ENCODE peak calls at places on chromosomes 16 and 17, in five cellular contexts. V, X, U, F and K are unnamed samples.

GRCh38 chr16:85391175-85391707 is 221.9 kb upstream of the GSE1 start:
- DNase-seq in V (no peak), X (no peak), U (no peak), F (no peak), K (no peak)

GRCh38 chr16:11391576-11391975 is 46.3 kb downstream of the RMI2 start:
- DNase-seq in V (no peak), X (no peak), U (no peak), F (no peak), K (peak)

GRCh38 chr16:19417640-19418039 is at the start of gene TMC5:
- DNase-seq in V (no peak), X (no peak), U (no peak), F (no peak), K (no peak)

GRCh38 chr17:75910699-75911098 is 6.0 kb upstream of the MRPL38 start:
- DNase-seq in V (no peak), X (no peak), U (no peak), F (no peak), K (no peak)

GRCh38 chr17:81097943-81098308 is 63.0 kb downstream of the BAIAP2 start:
- DNase-seq in V (no peak), X (peak), U (peak), F (no peak), K (peak)

GRCh38 chr17:67244621-67245072 is 349 bp downstream of the HELZ start:
- DNase-seq in V (no peak), X (no peak), U (no peak), F (peak), K (peak)

GRCh38 chr17:44607836-44608690 is 48.2 kb upstream of the MEIOC start:
- DNase-seq in V (no peak), X (peak), U (peak), F (no peak), K (no peak)

GRCh38 chr17:16407911-16408588 is 7.3 kb upstream of the TRPV2 start:
- DNase-seq in V (peak), X (peak), U (peak), F (no peak), K (peak)

GRCh38 chr17:8846768-8847211 is 20.7 kb downstream of the PIK3R6 start:
- DNase-seq in V (no peak), X (peak), U (peak), F (no peak), K (peak)

GRCh38 chr17:38660097-38661026 is 14.4 kb downstream of the EPOP start:
- DNase-seq in V (no peak), X (no peak), U (peak), F (no peak), K (no peak)

GRCh38 chr17:47265983-47266541 is 12.4 kb downstream of the ITGB3 start:
- DNase-seq in V (no peak), X (peak), U (peak), F (no peak), K (peak)

GRCh38 chr17:36470499-36470898 is 16.0 kb upstream of the ZNHIT3 start:
- DNase-seq in V (no peak), X (no peak), U (no peak), F (no peak), K (no peak)

GRCh38 chr17:51044964-51045363 is 75.7 kb downstream of the SPAG9 start:
- DNase-seq in V (peak), X (peak), U (no peak), F (no peak), K (no peak)

GRCh38 chr17:65366102-65366844 is 195.2 kb downstream of the AXIN2 start:
- DNase-seq in V (no peak), X (no peak), U (no peak), F (no peak), K (no peak)

GRCh38 chr17:17232303-17232621 is 4.7 kb downstream of the FLCN start:
- DNase-seq in V (no peak), X (no peak), U (no peak), F (no peak), K (no peak)

GRCh38 chr16:869823-870641 is 69.5 kb upstream of the GNG13 start:
- DNase-seq in V (no peak), X (no peak), U (no peak), F (no peak), K (no peak)

GRCh38 chr16:57374067-57374534 is 1.8 kb downstream of the CX3CL1 start:
- DNase-seq in V (no peak), X (peak), U (peak), F (no peak), K (no peak)

GRCh38 chr17:29059281-29059680 is 16.3 kb downstream of the PIPOX start:
- DNase-seq in V (no peak), X (peak), U (no peak), F (no peak), K (peak)

GRCh38 chr16:27245276-27246231 is 23.0 kb downstream of the NSMCE1 start:
- DNase-seq in V (no peak), X (peak), U (peak), F (no peak), K (no peak)

GRCh38 chr16:51374346-51374745 is 223.3 kb upstream of the SALL1 start:
- DNase-seq in V (no peak), X (peak), U (peak), F (no peak), K (peak)

GRCh38 chr17:37261286-37261685 is 114.5 kb upstream of the C17orf78 start:
- DNase-seq in V (no peak), X (peak), U (peak), F (no peak), K (no peak)

GRCh38 chr17:18187816-18188761 is 4.5 kb downstream of the ALKBH5 start:
- DNase-seq in V (no peak), X (peak), U (peak), F (no peak), K (no peak)

GRCh38 chr17:28908640-28909098 is 5.8 kb upstream of the DHRS13 start:
- DNase-seq in V (no peak), X (peak), U (peak), F (no peak), K (no peak)

GRCh38 chr17:67606471-67606870 is 111.3 kb upstream of the NOL11 start:
- DNase-seq in V (no peak), X (peak), U (no peak), F (no peak), K (no peak)

GRCh38 chr16:75064403-75065148 is 52.0 kb downstream of the LDHD start:
- DNase-seq in V (no peak), X (no peak), U (no peak), F (no peak), K (peak)

GRCh38 chr17:71921726-71922320 is 199.0 kb upstream of the SOX9 start:
- DNase-seq in V (no peak), X (peak), U (no peak), F (no peak), K (peak)

GRCh38 chr16:10386517-10387377 is 886 bp downstream of the ATF7IP2 start:
- DNase-seq in V (no peak), X (no peak), U (no peak), F (no peak), K (peak)

GRCh38 chr16:11665071-11665491 is 3.2 kb upstream of the SNN start:
- DNase-seq in V (peak), X (no peak), U (no peak), F (no peak), K (no peak)

GRCh38 chr17:43524945-43525575 is 21.1 kb downstream of the ETV4 start:
- DNase-seq in V (no peak), X (no peak), U (no peak), F (no peak), K (peak)

GRCh38 chr17:251531-251930 is 70.1 kb upstream of the DOC2B start:
- DNase-seq in V (no peak), X (no peak), U (no peak), F (no peak), K (no peak)

GRCh38 chr16:57997176-57997527 is 3.3 kb downstream of the ZNF319 start:
- DNase-seq in V (no peak), X (no peak), U (no peak), F (no peak), K (no peak)

GRCh38 chr16:50050802-50051201 is 15.0 kb upstream of the HEATR3 start:
- DNase-seq in V (no peak), X (no peak), U (peak), F (no peak), K (no peak)

GRCh38 chr16:84153660-84154214 is 8.6 kb downstream of the DNAAF1 start:
- DNase-seq in V (no peak), X (no peak), U (no peak), F (no peak), K (no peak)

GRCh38 chr16:57045694-57046381 is 46.5 kb upstream of the CPNE2 start:
- DNase-seq in V (no peak), X (peak), U (peak), F (peak), K (peak)

GRCh38 chr17:75633484-75634375 is 496 bp downstream of the SMIM5 start:
- DNase-seq in V (peak), X (peak), U (peak), F (peak), K (peak)

GRCh38 chr16:79418588-79418987 is 181.9 kb downstream of the MAF start:
- DNase-seq in V (no peak), X (no peak), U (no peak), F (no peak), K (no peak)

GRCh38 chr17:37107406-37108083 is 158.8 kb downstream of the AATF start:
- DNase-seq in V (peak), X (peak), U (peak), F (no peak), K (no peak)

GRCh38 chr16:71555230-71555891 is 21.5 kb downstream of the TAT start:
- DNase-seq in V (no peak), X (no peak), U (no peak), F (no peak), K (no peak)

GRCh38 chr17:75096082-75096625 is 8.4 kb downstream of the SLC16A5 start:
- DNase-seq in V (no peak), X (peak), U (peak), F (no peak), K (peak)

GRCh38 chr17:63697341-63698286 is 2.3 kb downstream of the LIMD2 start:
- DNase-seq in V (peak), X (peak), U (peak), F (peak), K (peak)